ENCODE peak calls at places on chromosomes 13 and 19, in seven cellular contexts. B is heart right ventricle, J is gastrocnemius medialis, M is IMR-90, Z is coronary artery, N is cardiac fibroblast, W is right lobe of liver. Q is an unnamed sample.
A peak's percentile ranks its signal among the peaks of the same experiment; 100 is the strongest.

GRCh38 chr19:3725640-3726310 is 17.6 kb downstream of the TJP3 start:
- DNase-seq in B (no peak), J (no peak), M (no peak), Z (no peak), N (no peak), W (no peak), Q (no peak)

GRCh38 chr13:39324806-39325311 is 278.1 kb downstream of the LHFPL6 start:
- DNase-seq in B (no peak), J (no peak), M (no peak), Z (no peak), N (no peak), W (no peak), Q (no peak)

GRCh38 chr13:27587083-27587482 is 33.2 kb downstream of the LNX2 start:
- DNase-seq in B (no peak), J (no peak), M (no peak), Z (no peak), N (peak; percentile 24), W (no peak), Q (no peak)

GRCh38 chr13:70415141-70415540 is 306.9 kb upstream of the KLHL1 start:
- DNase-seq in B (no peak), J (no peak), M (no peak), Z (no peak), N (no peak), W (no peak), Q (no peak)

GRCh38 chr19:54121259-54121658 is 5.7 kb downstream of the PRPF31 start:
- DNase-seq in B (no peak), J (no peak), M (no peak), Z (no peak), N (no peak), W (no peak), Q (no peak)

GRCh38 chr13:111153977-111154332 is 38.8 kb downstream of the ARHGEF7 start:
- DNase-seq in B (no peak), J (peak; percentile 26), M (no peak), Z (peak; percentile 81), N (no peak), W (peak; percentile 67), Q (peak; percentile 70)

GRCh38 chr19:4327252-4327876 is 11.3 kb downstream of the STAP2 start:
- DNase-seq in B (peak; percentile 58), J (no peak), M (peak; percentile 13), Z (peak; percentile 83), N (peak; percentile 67), W (no peak), Q (peak; percentile 85)

GRCh38 chr19:19475845-19476828 is 39.2 kb downstream of the TSSK6 start:
- DNase-seq in B (no peak), J (no peak), M (no peak), Z (no peak), N (peak; percentile 54), W (no peak), Q (no peak)

GRCh38 chr19:43664008-43664407 is 6.0 kb downstream of the PLAUR start:
- DNase-seq in B (peak; percentile 33), J (no peak), M (no peak), Z (no peak), N (no peak), W (no peak), Q (no peak)

GRCh38 chr13:111328111-111328802 is 7.8 kb downstream of the TEX29 start:
- DNase-seq in B (no peak), J (no peak), M (no peak), Z (peak; percentile 67), N (no peak), W (no peak), Q (peak; percentile 26)

GRCh38 chr19:1744822-1745563 is 8.3 kb upstream of the ONECUT3 start:
- DNase-seq in B (no peak), J (no peak), M (no peak), Z (no peak), N (no peak), W (no peak), Q (no peak)
- H3K4me3 ChIP-seq in B (no peak overlapping the region), J (no peak overlapping the region), M (no peak overlapping the region), Z (no peak overlapping the region), N (no peak overlapping the region), W (no peak overlapping the region), Q (no peak overlapping the region)

GRCh38 chr19:35543280-35544109 is 1.9 kb upstream of the TMEM147 start:
- DNase-seq in B (no peak), J (no peak), M (no peak), Z (no peak), N (no peak), W (no peak), Q (no peak)

GRCh38 chr19:35545001-35545854 is at the start of gene TMEM147:
- DNase-seq in B (peak; percentile 93), J (peak; percentile 87), M (peak; percentile 85), Z (peak; percentile 92), N (peak; percentile 90), W (peak; percentile 96), Q (peak; percentile 92)

GRCh38 chr19:35546532-35546931 is 1.1 kb downstream of the TMEM147 start:
- DNase-seq in B (no peak), J (no peak), M (no peak), Z (no peak), N (no peak), W (no peak), Q (no peak)

GRCh38 chr19:35544110-35544802 is 1.2 kb upstream of the TMEM147 start:
- DNase-seq in B (no peak), J (no peak), M (no peak), Z (no peak), N (no peak), W (no peak), Q (no peak)

DNA sequence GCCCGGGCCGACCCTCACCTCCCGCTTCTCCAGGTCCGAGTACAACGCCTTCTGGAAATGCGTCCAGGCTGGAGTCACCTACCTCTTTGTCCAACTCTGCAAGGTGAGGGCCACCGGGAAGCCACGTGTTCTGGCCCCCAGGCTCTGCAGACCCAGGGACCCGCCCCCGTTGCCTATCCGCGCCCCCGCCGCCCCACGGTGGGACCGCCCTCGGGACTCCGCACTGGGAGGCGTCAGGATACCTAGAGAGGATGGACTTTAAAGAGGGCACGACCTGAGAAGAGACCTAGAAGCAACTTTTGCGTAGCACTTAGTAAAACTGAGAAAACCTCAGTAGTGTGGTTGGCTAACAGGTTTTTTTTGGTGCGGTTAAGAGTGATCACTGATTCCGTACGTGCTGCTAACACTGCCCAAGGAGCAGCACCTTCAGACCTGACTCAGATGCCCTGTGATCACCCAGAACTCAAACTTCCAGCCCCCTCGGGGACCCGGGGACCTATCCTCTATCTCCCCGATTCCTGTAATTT is 492 bp downstream of the TMEM147 start:
- DNase-seq in B (peak; percentile 34), J (no peak), M (no peak), Z (no peak), N (peak; percentile 31), W (peak; percentile 70), Q (no peak)
- H3K4me3 ChIP-seq in B (peak overlapping the region; percentile 75), J (peak overlapping the region; percentile 90), M (peak overlapping the region; percentile 91), Z (peak overlapping the region; percentile 92), N (peak overlapping the region; percentile 90), W (peak overlapping the region; percentile 100), Q (peak overlapping the region; percentile 86)

DNA sequence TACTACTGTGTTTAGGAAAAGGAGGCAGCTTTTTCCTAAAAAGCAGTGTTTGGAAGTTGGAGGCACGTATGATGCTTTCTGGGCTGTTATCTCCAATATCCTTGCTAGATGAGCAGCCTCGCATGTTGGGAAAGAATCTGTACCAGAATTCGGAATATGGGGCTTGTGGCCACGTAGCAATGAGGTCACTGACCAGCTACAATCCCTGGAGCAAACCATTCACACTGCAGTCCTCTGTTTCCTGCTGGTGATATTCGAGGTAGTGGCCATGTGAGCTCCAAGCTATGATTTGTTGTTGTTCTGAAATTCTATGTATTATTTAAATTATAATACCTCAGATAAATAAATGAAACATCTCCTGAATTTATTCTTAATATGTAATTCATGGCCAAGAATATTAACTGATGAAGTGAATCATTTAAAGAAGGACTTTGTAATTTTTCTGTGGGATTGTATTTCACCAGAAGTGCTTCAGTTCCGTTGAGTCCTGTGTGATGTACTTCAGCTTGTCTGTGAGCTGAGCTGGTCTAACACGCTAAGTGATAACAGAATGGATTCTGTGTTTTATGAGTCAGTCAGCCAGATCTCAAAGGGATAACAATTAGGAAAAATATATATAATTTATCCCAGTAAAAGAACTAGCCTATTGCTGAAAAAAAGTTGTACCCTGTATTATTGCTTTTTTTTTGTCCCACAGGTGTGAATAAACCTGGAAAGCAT is 319.5 kb downstream of the SHISA2 start:
- DNase-seq in B (no peak), J (no peak), M (peak; percentile 2), Z (no peak), N (peak; percentile 35), W (no peak), Q (no peak)
- H3K4me3 ChIP-seq in B (no peak overlapping the region), J (no peak overlapping the region), M (no peak overlapping the region), Z (no peak overlapping the region), N (no peak overlapping the region), W (no peak overlapping the region), Q (no peak overlapping the region)

DNA sequence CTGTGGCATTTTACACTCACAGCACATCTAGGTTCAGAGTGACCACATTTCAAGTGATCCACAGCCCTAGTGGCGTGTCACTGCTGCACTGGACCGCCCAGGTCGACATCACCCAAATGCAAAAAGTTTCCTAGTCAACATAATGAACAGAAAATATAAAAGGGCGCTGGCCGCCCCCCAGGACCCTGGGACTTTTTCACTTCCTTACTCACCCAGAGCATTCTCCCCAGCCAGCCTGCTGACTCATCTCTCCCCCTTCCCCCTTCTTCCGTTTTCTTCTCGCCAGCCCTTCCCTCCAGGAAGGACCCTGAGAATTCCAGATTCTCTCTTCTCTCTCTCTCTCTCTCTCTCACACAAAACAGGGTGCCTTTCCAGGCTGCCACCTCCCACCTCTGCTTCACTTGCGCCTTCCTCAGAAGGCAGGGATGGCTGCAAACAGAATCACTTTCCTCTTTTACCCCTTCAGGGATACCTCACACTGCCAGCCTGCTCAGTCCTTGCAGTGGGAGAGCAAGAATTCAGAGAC is 21.0 kb upstream of the GRWD1 start:
- DNase-seq in B (no peak), J (no peak), M (peak; percentile 72), Z (no peak), N (peak; percentile 75), W (no peak), Q (no peak)
- H3K4me3 ChIP-seq in B (no peak overlapping the region), J (no peak overlapping the region), M (no peak overlapping the region), Z (no peak overlapping the region), N (no peak overlapping the region), W (no peak overlapping the region), Q (no peak overlapping the region)

GRCh38 chr19:39411832-39412099 is 703 bp upstream of the PLEKHG2 start:
- DNase-seq in B (peak; percentile 92), J (peak; percentile 79), M (peak; percentile 92), Z (peak; percentile 95), N (peak; percentile 96), W (peak; percentile 91), Q (peak; percentile 97)
- H3K4me3 ChIP-seq in B (peak overlapping the region; percentile 98), J (peak overlapping the region; percentile 90), M (peak overlapping the region; percentile 20), Z (peak overlapping the region; percentile 97), N (peak overlapping the region; percentile 30), W (peak overlapping the region; percentile 81), Q (peak overlapping the region; percentile 86)

Q was measured in right atrium auricular region.